ENCODE peak calls at places on chromosomes 3 and 15, in six cellular contexts. One of them, this sample, is unnamed.

GRCh38 chr3:126960604-126960995 is 22.3 kb upstream of the PLXNA1 start:
- DNase-seq in COR-L47: no peak
- DNase-seq in HT1080: no peak
- DNase-seq in AG09319: no peak
- DNase-seq in kidney glomerular epithelial cell: no peak
- DNase-seq in Calu3: no peak
- DNase-seq in this sample: no peak

GRCh38 chr15:64985382-64986033 is 4.2 kb downstream of the SPG21 start:
- DNase-seq in COR-L47: no peak
- DNase-seq in kidney glomerular epithelial cell: no peak
- DNase-seq in AG09319: no peak
- DNase-seq in Calu3: peak; percentile 23
- DNase-seq in HT1080: no peak
- DNase-seq in this sample: no peak

GRCh38 chr3:51434110-51434509 is 43.0 kb downstream of the RBM15B start:
- DNase-seq in kidney glomerular epithelial cell: no peak
- DNase-seq in Calu3: no peak
- DNase-seq in HT1080: no peak
- DNase-seq in AG09319: no peak
- DNase-seq in COR-L47: no peak
- DNase-seq in this sample: no peak

GRCh38 chr15:38562278-38562677 is 2.3 kb downstream of the RASGRP1 start:
- DNase-seq in COR-L47: no peak
- DNase-seq in AG09319: no peak
- DNase-seq in Calu3: no peak
- DNase-seq in kidney glomerular epithelial cell: no peak
- DNase-seq in HT1080: no peak
- DNase-seq in this sample: no peak

GRCh38 chr3:20060924-20061323 is 20.7 kb downstream of the KAT2B start:
- DNase-seq in COR-L47: no peak
- DNase-seq in HT1080: peak; percentile 8
- DNase-seq in AG09319: no peak
- DNase-seq in kidney glomerular epithelial cell: peak; percentile 24
- DNase-seq in Calu3: no peak
- DNase-seq in this sample: peak; percentile 68

GRCh38 chr3:159761377-159761776 is 227.3 kb upstream of the IL12A start:
- DNase-seq in COR-L47: no peak
- DNase-seq in Calu3: no peak
- DNase-seq in AG09319: no peak
- DNase-seq in kidney glomerular epithelial cell: peak; percentile 68
- DNase-seq in HT1080: peak; percentile 66
- DNase-seq in this sample: peak; percentile 59

GRCh38 chr3:105752791-105753415 is 115.9 kb downstream of the CBLB start:
- DNase-seq in HT1080: peak; percentile 5
- DNase-seq in COR-L47: no peak
- DNase-seq in AG09319: no peak
- DNase-seq in Calu3: no peak
- DNase-seq in kidney glomerular epithelial cell: no peak
- DNase-seq in this sample: peak; percentile 35

GRCh38 chr15:43702174-43702573 is 8.5 kb downstream of the CKMT1A start:
- DNase-seq in HT1080: no peak
- DNase-seq in Calu3: no peak
- DNase-seq in kidney glomerular epithelial cell: no peak
- DNase-seq in COR-L47: no peak
- DNase-seq in AG09319: no peak
- DNase-seq in this sample: no peak

GRCh38 chr3:45023675-45024074 is 2.4 kb upstream of the CLEC3B start:
- DNase-seq in AG09319: no peak
- DNase-seq in kidney glomerular epithelial cell: no peak
- DNase-seq in HT1080: no peak
- DNase-seq in Calu3: no peak
- DNase-seq in COR-L47: no peak
- DNase-seq in this sample: no peak

GRCh38 chr15:54979949-54980348 is 216.8 kb downstream of the RSL24D1 start:
- DNase-seq in Calu3: no peak
- DNase-seq in COR-L47: no peak
- DNase-seq in HT1080: no peak
- DNase-seq in AG09319: no peak
- DNase-seq in kidney glomerular epithelial cell: no peak
- DNase-seq in this sample: no peak

GRCh38 chr15:83108266-83109219 is 1.1 kb downstream of the TM6SF1 start:
- DNase-seq in kidney glomerular epithelial cell: no peak
- DNase-seq in COR-L47: no peak
- DNase-seq in HT1080: peak; percentile 33
- DNase-seq in AG09319: no peak
- DNase-seq in Calu3: peak; percentile 14
- DNase-seq in this sample: no peak

GRCh38 chr3:63343674-63344073 is 65.6 kb downstream of the SYNPR start:
- DNase-seq in COR-L47: peak; percentile 83
- DNase-seq in kidney glomerular epithelial cell: peak; percentile 77
- DNase-seq in HT1080: peak; percentile 87
- DNase-seq in Calu3: peak; percentile 80
- DNase-seq in AG09319: peak; percentile 98
- DNase-seq in this sample: peak; percentile 93

GRCh38 chr15:62545392-62546227 is 380.5 kb upstream of the C2CD4B start:
- DNase-seq in HT1080: no peak
- DNase-seq in COR-L47: no peak
- DNase-seq in AG09319: peak; percentile 44
- DNase-seq in Calu3: peak; percentile 69
- DNase-seq in kidney glomerular epithelial cell: peak; percentile 49
- DNase-seq in this sample: peak; percentile 17

GRCh38 chr15:99134317-99134821 is 29.5 kb downstream of the SYNM start:
- DNase-seq in kidney glomerular epithelial cell: no peak
- DNase-seq in HT1080: no peak
- DNase-seq in COR-L47: no peak
- DNase-seq in AG09319: no peak
- DNase-seq in Calu3: no peak
- DNase-seq in this sample: no peak

GRCh38 chr15:90075420-90076289 is 26.6 kb downstream of the IDH2 start:
- DNase-seq in kidney glomerular epithelial cell: peak; percentile 5
- DNase-seq in HT1080: no peak
- DNase-seq in COR-L47: no peak
- DNase-seq in Calu3: no peak
- DNase-seq in AG09319: no peak
- DNase-seq in this sample: peak; percentile 79

GRCh38 chr3:18807593-18807992 is 340.7 kb upstream of the KCNH8 start:
- DNase-seq in Calu3: no peak
- DNase-seq in HT1080: no peak
- DNase-seq in AG09319: no peak
- DNase-seq in COR-L47: no peak
- DNase-seq in kidney glomerular epithelial cell: no peak
- DNase-seq in this sample: peak; percentile 10

GRCh38 chr3:22933051-22933450 is 270.1 kb upstream of the UBE2E2 start:
- DNase-seq in kidney glomerular epithelial cell: no peak
- DNase-seq in HT1080: no peak
- DNase-seq in AG09319: no peak
- DNase-seq in COR-L47: no peak
- DNase-seq in Calu3: no peak
- DNase-seq in this sample: no peak

GRCh38 chr15:79093352-79093935 is 2.9 kb upstream of the RASGRF1 start:
- DNase-seq in COR-L47: no peak
- DNase-seq in kidney glomerular epithelial cell: no peak
- DNase-seq in HT1080: no peak
- DNase-seq in Calu3: no peak
- DNase-seq in AG09319: no peak
- DNase-seq in this sample: no peak

GRCh38 chr3:46541856-46542255 is 24.2 kb downstream of the LRRC2 start:
- DNase-seq in COR-L47: no peak
- DNase-seq in kidney glomerular epithelial cell: no peak
- DNase-seq in Calu3: no peak
- DNase-seq in AG09319: no peak
- DNase-seq in HT1080: no peak
- DNase-seq in this sample: no peak

GRCh38 chr3:41710646-41711388 is 251.1 kb downstream of the ULK4 start:
- DNase-seq in COR-L47: no peak
- DNase-seq in AG09319: peak; percentile 51
- DNase-seq in HT1080: peak; percentile 66
- DNase-seq in kidney glomerular epithelial cell: peak; percentile 63
- DNase-seq in Calu3: no peak
- DNase-seq in this sample: peak; percentile 47

GRCh38 chr3:175980731-175981130 is 1121.6 kb downstream of the NAALADL2 start:
- DNase-seq in COR-L47: no peak
- DNase-seq in AG09319: no peak
- DNase-seq in kidney glomerular epithelial cell: no peak
- DNase-seq in Calu3: no peak
- DNase-seq in HT1080: no peak
- DNase-seq in this sample: no peak

GRCh38 chr3:157282261-157283191 is 122.6 kb upstream of the CCNL1 start:
- DNase-seq in Calu3: no peak
- DNase-seq in AG09319: peak; percentile 73
- DNase-seq in COR-L47: no peak
- DNase-seq in HT1080: peak; percentile 93
- DNase-seq in kidney glomerular epithelial cell: no peak
- DNase-seq in this sample: peak; percentile 34

GRCh38 chr3:161150001-161150525 is 44.9 kb upstream of the B3GALNT1 start:
- DNase-seq in HT1080: no peak
- DNase-seq in AG09319: no peak
- DNase-seq in COR-L47: no peak
- DNase-seq in kidney glomerular epithelial cell: no peak
- DNase-seq in Calu3: no peak
- DNase-seq in this sample: no peak

GRCh38 chr3:40336511-40337135 is 27.1 kb downstream of the EIF1B start:
- DNase-seq in HT1080: no peak
- DNase-seq in COR-L47: no peak
- DNase-seq in kidney glomerular epithelial cell: no peak
- DNase-seq in AG09319: no peak
- DNase-seq in Calu3: no peak
- DNase-seq in this sample: no peak

GRCh38 chr3:25527796-25528195 is 99.7 kb downstream of the RARB start:
- DNase-seq in kidney glomerular epithelial cell: no peak
- DNase-seq in Calu3: no peak
- DNase-seq in COR-L47: no peak
- DNase-seq in HT1080: no peak
- DNase-seq in AG09319: no peak
- DNase-seq in this sample: no peak

GRCh38 chr15:24676431-24676830 is 856 bp downstream of the NPAP1 start:
- DNase-seq in kidney glomerular epithelial cell: no peak
- DNase-seq in Calu3: no peak
- DNase-seq in AG09319: no peak
- DNase-seq in HT1080: peak; percentile 13
- DNase-seq in COR-L47: no peak
- DNase-seq in this sample: no peak

GRCh38 chr15:70569718-70570231 is 193.6 kb downstream of the UACA start:
- DNase-seq in HT1080: peak; percentile 18
- DNase-seq in AG09319: no peak
- DNase-seq in Calu3: no peak
- DNase-seq in kidney glomerular epithelial cell: no peak
- DNase-seq in COR-L47: no peak
- DNase-seq in this sample: peak; percentile 69

GRCh38 chr15:78072080-78072892 is 5.2 kb downstream of the TBC1D2B start:
- DNase-seq in COR-L47: no peak
- DNase-seq in HT1080: no peak
- DNase-seq in Calu3: no peak
- DNase-seq in kidney glomerular epithelial cell: no peak
- DNase-seq in AG09319: peak; percentile 81
- DNase-seq in this sample: no peak

GRCh38 chr15:75230524-75231371 is 27.4 kb upstream of the GOLGA6C start:
- DNase-seq in kidney glomerular epithelial cell: no peak
- DNase-seq in COR-L47: no peak
- DNase-seq in AG09319: no peak
- DNase-seq in HT1080: no peak
- DNase-seq in Calu3: no peak
- DNase-seq in this sample: no peak

GRCh38 chr15:79522656-79523055 is 90.5 kb downstream of the MINAR1 start:
- DNase-seq in kidney glomerular epithelial cell: no peak
- DNase-seq in COR-L47: no peak
- DNase-seq in AG09319: no peak
- DNase-seq in HT1080: no peak
- DNase-seq in Calu3: no peak
- DNase-seq in this sample: no peak

GRCh38 chr3:51970606-51971300 is 3.1 kb downstream of the ABHD14B start:
- DNase-seq in HT1080: no peak
- DNase-seq in Calu3: no peak
- DNase-seq in kidney glomerular epithelial cell: no peak
- DNase-seq in AG09319: no peak
- DNase-seq in COR-L47: no peak
- DNase-seq in this sample: no peak

GRCh38 chr3:142963266-142964149 is at the start of gene PAQR9:
- DNase-seq in COR-L47: peak; percentile 56
- DNase-seq in HT1080: no peak
- DNase-seq in AG09319: no peak
- DNase-seq in kidney glomerular epithelial cell: no peak
- DNase-seq in Calu3: peak; percentile 71
- DNase-seq in this sample: no peak

GRCh38 chr3:48927928-48928327 is 9.3 kb downstream of the ARIH2 start:
- DNase-seq in HT1080: no peak
- DNase-seq in COR-L47: no peak
- DNase-seq in AG09319: no peak
- DNase-seq in Calu3: no peak
- DNase-seq in kidney glomerular epithelial cell: no peak
- DNase-seq in this sample: peak; percentile 18

This sample was measured in MCF 10A.